ENCODE peak calls at places on chromosomes 2 and 18, in ten cellular contexts. L is transverse colon; D is CD8-positive, alpha-beta T cell; O is adrenal gland; Y is psoas muscle; B is HCT116; Z is neural progenitor cell; S is A549; K is Caco-2; M is OCI-LY7. C is an unnamed sample.
A peak's percentile ranks its signal among the peaks of the same experiment; 100 is the strongest.

GRCh38 chr2:28668106-28668814 is 83.4 kb upstream of the PPP1CB start:
- DNase-seq in O (no peak), M (no peak), S (no peak), B (no peak), L (no peak), D (no peak), Y (no peak), K (no peak), Z (no peak), C (no peak)

GRCh38 chr18:49238433-49239042 is 221.9 kb downstream of the DYM start:
- DNase-seq in D (no peak), L (no peak), S (no peak), B (peak; percentile 13), O (no peak), Z (peak; percentile 57), K (no peak), Y (no peak), M (peak; percentile 44), C (no peak)

GRCh38 chr2:71000780-71001591 is 6.3 kb upstream of the TEX261 start:
- DNase-seq in L (peak; percentile 83), K (peak; percentile 54), M (peak; percentile 87), D (peak; percentile 81), Y (peak; percentile 72), Z (peak; percentile 72), S (peak; percentile 59), B (peak; percentile 51), O (peak; percentile 84), C (peak; percentile 76)

GRCh38 chr2:9235388-9236344 is 29.1 kb downstream of the ASAP2 start:
- DNase-seq in O (peak; percentile 70), D (no peak), L (no peak), S (no peak), Z (no peak), M (no peak), B (no peak), K (no peak), Y (no peak), C (no peak)

GRCh38 chr2:74426181-74426758 is 4.7 kb downstream of the WDR54 start:
- DNase-seq in S (no peak), O (no peak), B (no peak), Y (no peak), D (no peak), K (no peak), M (no peak), L (no peak), Z (no peak), C (no peak)

GRCh38 chr2:6863792-6864191 is 1.9 kb downstream of the CMPK2 start:
- DNase-seq in O (peak; percentile 83), B (no peak), Y (peak; percentile 17), K (no peak), L (no peak), D (no peak), M (no peak), S (no peak), Z (no peak), C (peak; percentile 66)

GRCh38 chr18:74353169-74353775 is 37.6 kb downstream of the C18orf63 start:
- DNase-seq in L (peak; percentile 62), Z (peak; percentile 76), M (peak; percentile 12), B (peak; percentile 29), D (peak; percentile 65), O (peak; percentile 85), K (peak; percentile 39), Y (no peak), S (peak; percentile 26), C (peak; percentile 71)

GRCh38 chr2:148745151-148745851 is 100.8 kb downstream of the EPC2 start:
- DNase-seq in D (no peak), M (no peak), K (no peak), L (no peak), S (no peak), O (no peak), Y (no peak), Z (peak; percentile 9), B (no peak), C (no peak)

GRCh38 chr2:28633739-28634138 is 117.9 kb upstream of the PPP1CB start:
- DNase-seq in M (no peak), L (peak; percentile 8), O (peak; percentile 34), B (no peak), K (peak; percentile 79), Y (no peak), Z (peak; percentile 46), D (no peak), S (no peak), C (no peak)

GRCh38 chr2:158142568-158143332 is 41.1 kb downstream of the UPP2 start:
- DNase-seq in K (peak; percentile 71), D (no peak), L (no peak), S (no peak), Z (no peak), O (no peak), Y (no peak), M (no peak), B (no peak), C (no peak)

GRCh38 chr18:43875496-43875895 is 598.2 kb upstream of the SYT4 start:
- DNase-seq in O (no peak), Z (no peak), M (no peak), B (no peak), D (no peak), S (no peak), K (no peak), Y (no peak), L (no peak), C (no peak)

GRCh38 chr2:28927878-28928277 is 33.4 kb downstream of the WDR43 start:
- DNase-seq in Z (no peak), L (no peak), M (no peak), K (no peak), O (no peak), B (no peak), Y (no peak), D (no peak), S (no peak), C (no peak)

GRCh38 chr2:85853499-85854165 is 35.2 kb downstream of the ST3GAL5 start:
- DNase-seq in S (no peak), L (no peak), K (no peak), B (no peak), M (peak; percentile 33), Z (no peak), Y (no peak), O (no peak), D (peak; percentile 29), C (no peak)

GRCh38 chr2:180419212-180419611 is 412.1 kb upstream of the CWC22 start:
- DNase-seq in O (no peak), K (no peak), Z (no peak), S (no peak), D (no peak), B (no peak), M (no peak), L (no peak), Y (no peak), C (no peak)

GRCh38 chr2:172230783-172231446 is 128.2 kb upstream of the DLX2 start:
- DNase-seq in D (no peak), L (no peak), Z (no peak), K (no peak), S (no peak), B (no peak), M (no peak), O (no peak), Y (no peak), C (no peak)

GRCh38 chr2:172234716-172235661 is 132.3 kb upstream of the DLX2 start:
- DNase-seq in D (peak; percentile 37), B (no peak), Z (peak; percentile 75), O (no peak), K (peak; percentile 72), S (peak; percentile 35), L (peak; percentile 74), Y (no peak), M (no peak), C (peak; percentile 39)

GRCh38 chr2:172231508-172231907 is 128.8 kb upstream of the DLX2 start:
- DNase-seq in D (no peak), O (no peak), M (no peak), Z (no peak), Y (no peak), B (no peak), K (no peak), S (no peak), L (no peak), C (no peak)

GRCh38 chr2:172232638-172233253 is 130.0 kb upstream of the DLX2 start:
- DNase-seq in K (no peak), S (no peak), Y (no peak), D (no peak), O (no peak), B (no peak), M (no peak), Z (no peak), L (no peak), C (no peak)

GRCh38 chr2:172233947-172234715 is 131.4 kb upstream of the DLX2 start:
- DNase-seq in O (no peak), D (no peak), L (no peak), M (no peak), B (no peak), K (no peak), Z (no peak), S (no peak), Y (no peak), C (no peak)
- H3K4me3 ChIP-seq in O (peak overlapping the region; percentile 52), D (peak overlapping the region; percentile 76), L (peak overlapping the region; percentile 34), M (no peak overlapping the region), B (no peak overlapping the region), K (no peak overlapping the region), Z (peak overlapping the region; percentile 57), S (peak overlapping the region; percentile 48), Y (peak overlapping the region; percentile 64), C (peak overlapping the region; percentile 52)

GRCh38 chr2:146984014-146984413 is 860.8 kb upstream of the ACVR2A start:
- DNase-seq in L (no peak), B (no peak), O (no peak), Z (no peak), D (no peak), K (no peak), Y (no peak), M (no peak), S (no peak), C (no peak)
- H3K4me1 ChIP-seq in L (no peaks in the 10 kb centered on the region), B (no peaks in the 10 kb centered on the region), O (no peaks in the 10 kb centered on the region), Z (peaks cover 3% of the 10 kb centered on the region), D (no peaks in the 10 kb centered on the region), K (no peaks in the 10 kb centered on the region), Y (no peaks in the 10 kb centered on the region), M (no peaks in the 10 kb centered on the region), S (no peaks in the 10 kb centered on the region), C (no peaks in the 10 kb centered on the region)

DNA sequence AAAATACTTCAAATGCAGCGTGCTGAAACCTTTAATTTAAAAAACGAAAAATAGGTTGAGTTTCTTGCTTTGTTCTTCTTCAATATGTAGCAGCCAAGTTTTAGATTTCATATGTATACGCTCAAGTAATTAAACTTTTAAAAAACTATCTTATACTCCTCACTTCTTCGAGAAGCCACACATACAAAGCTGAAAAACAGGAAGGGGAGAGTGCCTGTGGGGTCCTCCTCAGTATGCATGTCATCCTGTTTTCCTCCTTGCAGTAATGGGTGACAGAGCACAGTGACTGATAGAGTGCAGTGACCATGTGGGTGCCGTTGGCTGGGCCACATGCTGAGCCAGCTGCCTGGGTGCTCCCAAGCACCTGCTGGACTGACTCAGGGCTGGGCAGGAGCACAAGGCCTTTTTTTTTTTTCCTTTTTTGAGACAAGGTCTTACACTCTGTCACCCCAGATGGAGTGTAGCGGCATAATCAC is 33.3 kb downstream of the UXS1 start:
- DNase-seq in Z (no peak), K (no peak), L (no peak), S (no peak), B (no peak), D (peak; percentile 50), Y (peak; percentile 27), M (peak; percentile 78), O (no peak), C (no peak)
- H3K4me3 ChIP-seq in Z (no peak overlapping the region), K (no peak overlapping the region), L (no peak overlapping the region), S (no peak overlapping the region), B (no peak overlapping the region), D (peak overlapping the region; percentile 69), Y (no peak overlapping the region), M (no peak overlapping the region), O (no peak overlapping the region), C (no peak overlapping the region)

DNA sequence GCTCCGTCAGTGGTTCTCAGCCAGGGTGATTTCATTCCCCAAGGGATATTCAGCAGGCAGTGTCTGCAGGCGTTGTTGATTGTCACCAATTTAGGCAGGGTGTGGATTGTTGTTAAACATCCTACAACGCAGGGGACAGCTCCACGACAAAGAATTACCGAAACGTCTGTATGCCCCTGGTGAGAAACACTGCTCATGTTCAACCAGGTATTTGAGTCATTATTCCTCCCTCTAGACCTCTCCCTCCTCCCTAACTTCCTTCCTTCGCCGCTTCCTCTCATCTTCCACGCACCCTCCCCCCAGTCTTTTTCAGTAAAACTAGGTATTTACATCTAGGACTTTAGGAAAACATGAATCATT is 50.8 kb downstream of the NCK2 start:
- DNase-seq in O (no peak), D (peak; percentile 41), K (no peak), Y (no peak), Z (no peak), B (no peak), M (no peak), S (no peak), L (no peak), C (no peak)
- H3K4me1 ChIP-seq in O (peaks cover 20% of the 10 kb centered on the region), D (peaks cover 92% of the 10 kb centered on the region), K (peaks cover 23% of the 10 kb centered on the region), Y (peaks cover 56% of the 10 kb centered on the region), Z (peaks cover 30% of the 10 kb centered on the region), B (peaks cover under 1% of the 10 kb centered on the region), M (peaks cover 61% of the 10 kb centered on the region), S (peaks cover 5% of the 10 kb centered on the region), L (peaks cover 53% of the 10 kb centered on the region), C (peaks cover 68% of the 10 kb centered on the region)